ENCODE peak calls at places on chromosomes 16 and 17, in six cellular contexts. One of them, this sample, is unnamed.
A peak's percentile ranks its signal among the peaks of the same experiment; 100 is the strongest.

GRCh38 chr17:74566132-74566753 is 1.1 kb downstream of the CD300H start:
- DNase-seq in ovary: no peak
- DNase-seq in HuH-7.5: peak; percentile 36
- DNase-seq in germinal center: no peak
- DNase-seq in ureter: no peak
- DNase-seq in HFFc6: no peak
- DNase-seq in this sample: no peak

GRCh38 chr17:49985310-49985990 is 9.6 kb downstream of the DLX3 start:
- DNase-seq in ureter: no peak
- DNase-seq in germinal center: no peak
- DNase-seq in HFFc6: no peak
- DNase-seq in HuH-7.5: no peak
- DNase-seq in ovary: no peak
- DNase-seq in this sample: no peak

GRCh38 chr17:82985973-82986372 is 93.4 kb upstream of the METRNL start:
- DNase-seq in HFFc6: no peak
- DNase-seq in HuH-7.5: no peak
- DNase-seq in ovary: no peak
- DNase-seq in germinal center: peak; percentile 70
- DNase-seq in ureter: no peak
- DNase-seq in this sample: no peak

GRCh38 chr16:84362410-84362809 is 5.9 kb upstream of the ATP2C2 start:
- DNase-seq in HuH-7.5: no peak
- DNase-seq in germinal center: no peak
- DNase-seq in ovary: no peak
- DNase-seq in HFFc6: no peak
- DNase-seq in ureter: no peak
- DNase-seq in this sample: no peak

GRCh38 chr16:54118846-54119245 is 167.7 kb downstream of the IRX3 start:
- DNase-seq in germinal center: no peak
- DNase-seq in ureter: no peak
- DNase-seq in HFFc6: no peak
- DNase-seq in ovary: no peak
- DNase-seq in HuH-7.5: no peak
- DNase-seq in this sample: no peak

GRCh38 chr16:49556252-49557069 is 182.9 kb downstream of the C16orf78 start:
- DNase-seq in germinal center: no peak
- DNase-seq in HFFc6: no peak
- DNase-seq in ovary: no peak
- DNase-seq in HuH-7.5: no peak
- DNase-seq in ureter: no peak
- DNase-seq in this sample: no peak

GRCh38 chr17:82218349-82219075 is 5.9 kb upstream of the CCDC57 start:
- DNase-seq in germinal center: no peak
- DNase-seq in HFFc6: no peak
- DNase-seq in ureter: no peak
- DNase-seq in HuH-7.5: no peak
- DNase-seq in ovary: no peak
- DNase-seq in this sample: no peak

GRCh38 chr17:48494335-48494734 is 36.5 kb downstream of the HOXB1 start:
- DNase-seq in HFFc6: no peak
- DNase-seq in HuH-7.5: no peak
- DNase-seq in ovary: no peak
- DNase-seq in germinal center: no peak
- DNase-seq in ureter: no peak
- DNase-seq in this sample: no peak

GRCh38 chr17:39660011-39660360 is 5.2 kb upstream of the TCAP start:
- DNase-seq in germinal center: no peak
- DNase-seq in ureter: no peak
- DNase-seq in ovary: no peak
- DNase-seq in HFFc6: no peak
- DNase-seq in HuH-7.5: no peak
- DNase-seq in this sample: no peak

GRCh38 chr16:27481282-27481934 is 68.3 kb downstream of the GTF3C1 start:
- DNase-seq in ureter: no peak
- DNase-seq in HuH-7.5: no peak
- DNase-seq in ovary: no peak
- DNase-seq in HFFc6: no peak
- DNase-seq in germinal center: no peak
- DNase-seq in this sample: no peak

GRCh38 chr17:83004791-83005380 is 74.5 kb upstream of the METRNL start:
- DNase-seq in germinal center: no peak
- DNase-seq in HuH-7.5: no peak
- DNase-seq in ureter: no peak
- DNase-seq in ovary: no peak
- DNase-seq in HFFc6: no peak
- DNase-seq in this sample: no peak

GRCh38 chr16:69217433-69217832 is 30.5 kb downstream of the SNTB2 start:
- DNase-seq in HFFc6: peak; percentile 50
- DNase-seq in HuH-7.5: no peak
- DNase-seq in germinal center: no peak
- DNase-seq in ureter: no peak
- DNase-seq in ovary: no peak
- DNase-seq in this sample: no peak

GRCh38 chr16:3780570-3780969 is 63.2 kb upstream of the TRAP1 start:
- DNase-seq in ovary: no peak
- DNase-seq in HFFc6: peak; percentile 9
- DNase-seq in ureter: no peak
- DNase-seq in germinal center: no peak
- DNase-seq in HuH-7.5: no peak
- DNase-seq in this sample: no peak

GRCh38 chr17:61065263-61065773 is 334.3 kb upstream of the TBX2 start:
- DNase-seq in HuH-7.5: peak; percentile 48
- DNase-seq in ureter: no peak
- DNase-seq in HFFc6: peak; percentile 24
- DNase-seq in germinal center: no peak
- DNase-seq in ovary: no peak
- DNase-seq in this sample: no peak

GRCh38 chr16:87864331-87864989 is 4.8 kb downstream of the SLC7A5 start:
- DNase-seq in HuH-7.5: no peak
- DNase-seq in ovary: no peak
- DNase-seq in HFFc6: no peak
- DNase-seq in germinal center: no peak
- DNase-seq in ureter: no peak
- DNase-seq in this sample: no peak

GRCh38 chr16:4179020-4179419 is 62.8 kb upstream of the ADCY9 start:
- DNase-seq in HuH-7.5: no peak
- DNase-seq in ovary: no peak
- DNase-seq in germinal center: no peak
- DNase-seq in ureter: no peak
- DNase-seq in HFFc6: no peak
- DNase-seq in this sample: no peak

GRCh38 chr17:44374306-44375195 is 10.9 kb upstream of the FAM171A2 start:
- DNase-seq in HuH-7.5: no peak
- DNase-seq in ovary: no peak
- DNase-seq in HFFc6: no peak
- DNase-seq in germinal center: no peak
- DNase-seq in ureter: no peak
- DNase-seq in this sample: no peak

GRCh38 chr17:79664925-79665738 is 54.3 kb upstream of the RBFOX3 start:
- DNase-seq in ureter: peak; percentile 88
- DNase-seq in HFFc6: no peak
- DNase-seq in ovary: peak; percentile 89
- DNase-seq in germinal center: no peak
- DNase-seq in HuH-7.5: no peak
- DNase-seq in this sample: no peak

GRCh38 chr16:23711785-23712184 is 1.2 kb downstream of the ERN2 start:
- DNase-seq in ovary: no peak
- DNase-seq in HFFc6: no peak
- DNase-seq in germinal center: no peak
- DNase-seq in ureter: peak; percentile 74
- DNase-seq in HuH-7.5: no peak
- DNase-seq in this sample: no peak

GRCh38 chr17:37488009-37488604 is 1.6 kb upstream of the DUSP14 start:
- DNase-seq in ureter: no peak
- DNase-seq in HFFc6: peak; percentile 99
- DNase-seq in ovary: no peak
- DNase-seq in germinal center: no peak
- DNase-seq in HuH-7.5: peak; percentile 66
- DNase-seq in this sample: no peak

GRCh38 chr17:1460233-1460632 is 4.2 kb upstream of the CRK start:
- DNase-seq in HuH-7.5: no peak
- DNase-seq in ovary: no peak
- DNase-seq in ureter: peak; percentile 70
- DNase-seq in HFFc6: peak; percentile 29
- DNase-seq in germinal center: no peak
- DNase-seq in this sample: no peak

GRCh38 chr16:65782537-65783290 is 583.8 kb upstream of the CDH5 start:
- DNase-seq in ovary: no peak
- DNase-seq in germinal center: no peak
- DNase-seq in HFFc6: peak; percentile 74
- DNase-seq in ureter: no peak
- DNase-seq in HuH-7.5: no peak
- DNase-seq in this sample: no peak

GRCh38 chr17:58277107-58277506 is 3.6 kb downstream of the MPO start:
- DNase-seq in ovary: no peak
- DNase-seq in germinal center: peak; percentile 41
- DNase-seq in HuH-7.5: no peak
- DNase-seq in HFFc6: no peak
- DNase-seq in ureter: no peak
- DNase-seq in this sample: no peak

GRCh38 chr17:2853111-2853721 is 57.0 kb downstream of the RAP1GAP2 start:
- DNase-seq in ureter: peak; percentile 54
- DNase-seq in ovary: peak; percentile 48
- DNase-seq in HuH-7.5: peak; percentile 44
- DNase-seq in HFFc6: peak; percentile 46
- DNase-seq in germinal center: no peak
- DNase-seq in this sample: peak; percentile 30

GRCh38 chr17:72264682-72265405 is 144.0 kb downstream of the SOX9 start:
- DNase-seq in ovary: no peak
- DNase-seq in germinal center: no peak
- DNase-seq in ureter: no peak
- DNase-seq in HFFc6: no peak
- DNase-seq in HuH-7.5: no peak
- DNase-seq in this sample: no peak

GRCh38 chr16:83470406-83470805 is 337.4 kb upstream of the HSBP1 start:
- DNase-seq in germinal center: no peak
- DNase-seq in HFFc6: peak; percentile 1
- DNase-seq in ureter: no peak
- DNase-seq in ovary: no peak
- DNase-seq in HuH-7.5: no peak
- DNase-seq in this sample: no peak

GRCh38 chr16:67934306-67935095 is 2.1 kb downstream of the PSMB10 start:
- DNase-seq in HuH-7.5: no peak
- DNase-seq in HFFc6: no peak
- DNase-seq in ureter: no peak
- DNase-seq in germinal center: no peak
- DNase-seq in ovary: peak; percentile 46
- DNase-seq in this sample: no peak

GRCh38 chr16:69606985-69607384 is 41.2 kb downstream of the NFAT5 start:
- DNase-seq in HuH-7.5: no peak
- DNase-seq in ureter: no peak
- DNase-seq in germinal center: no peak
- DNase-seq in HFFc6: no peak
- DNase-seq in ovary: no peak
- DNase-seq in this sample: no peak

GRCh38 chr17:76381633-76382304 is 2.6 kb upstream of the SPHK1 start:
- DNase-seq in ovary: no peak
- DNase-seq in HuH-7.5: no peak
- DNase-seq in HFFc6: no peak
- DNase-seq in ureter: no peak
- DNase-seq in germinal center: no peak
- DNase-seq in this sample: no peak

This sample was measured in omental fat pad.